ENCODE peak calls at places on chromosomes 11 and 22, in seven cellular contexts. Y is K562; M is neuronal stem cell; U is stomach; G is CD8-positive, alpha-beta memory T cell; L is aorta; X is naive thymus-derived CD4-positive, alpha-beta T cell. F is an unnamed sample.

GRCh38 chr11:22244986-22245592 is 52.2 kb downstream of the ANO5 start:
- DNase-seq in G (no peak), U (peak; percentile 47), M (peak; percentile 37), Y (peak; percentile 22), L (peak; percentile 37), X (peak; percentile 14), F (peak; percentile 64)

GRCh38 chr11:9025101-9025850 is 21.5 kb upstream of the NRIP3 start:
- DNase-seq in M (no peak), U (no peak), L (no peak), Y (no peak), G (no peak), X (no peak), F (no peak)

GRCh38 chr22:24304067-24304675 is 33.5 kb downstream of the SPECC1L start:
- DNase-seq in U (no peak), Y (no peak), G (no peak), M (no peak), X (no peak), L (no peak), F (no peak)

GRCh38 chr11:111627591-111627990 is 25.3 kb downstream of the SIK2 start:
- DNase-seq in G (no peak), L (no peak), X (no peak), Y (no peak), U (no peak), M (no peak), F (no peak)

GRCh38 chr11:92322225-92322624 is 97.6 kb downstream of the FAT3 start:
- DNase-seq in M (no peak), G (no peak), X (no peak), L (no peak), U (no peak), Y (no peak), F (no peak)

GRCh38 chr11:35288817-35289541 is 130.4 kb downstream of the SLC1A2 start:
- DNase-seq in Y (no peak), L (no peak), G (no peak), U (no peak), M (no peak), X (no peak), F (no peak)

GRCh38 chr11:29679996-29680395 is 336.8 kb downstream of the KCNA4 start:
- DNase-seq in Y (no peak), X (no peak), M (no peak), L (no peak), U (no peak), G (no peak), F (no peak)

GRCh38 chr22:48459259-48459658 is 1368.4 kb downstream of the BRD1 start:
- DNase-seq in L (no peak), M (no peak), X (no peak), U (no peak), G (no peak), Y (no peak), F (no peak)

GRCh38 chr11:123054301-123055065 is 7.5 kb downstream of the HSPA8 start:
- DNase-seq in L (no peak), X (peak; percentile 67), U (no peak), G (no peak), Y (peak; percentile 75), M (peak; percentile 64), F (peak; percentile 59)

GRCh38 chr11:67351275-67352005 is 1.9 kb downstream of the POLD4 start:
- DNase-seq in Y (peak; percentile 88), L (no peak), X (peak; percentile 69), G (peak; percentile 55), M (no peak), U (peak; percentile 75), F (peak; percentile 62)

DNA sequence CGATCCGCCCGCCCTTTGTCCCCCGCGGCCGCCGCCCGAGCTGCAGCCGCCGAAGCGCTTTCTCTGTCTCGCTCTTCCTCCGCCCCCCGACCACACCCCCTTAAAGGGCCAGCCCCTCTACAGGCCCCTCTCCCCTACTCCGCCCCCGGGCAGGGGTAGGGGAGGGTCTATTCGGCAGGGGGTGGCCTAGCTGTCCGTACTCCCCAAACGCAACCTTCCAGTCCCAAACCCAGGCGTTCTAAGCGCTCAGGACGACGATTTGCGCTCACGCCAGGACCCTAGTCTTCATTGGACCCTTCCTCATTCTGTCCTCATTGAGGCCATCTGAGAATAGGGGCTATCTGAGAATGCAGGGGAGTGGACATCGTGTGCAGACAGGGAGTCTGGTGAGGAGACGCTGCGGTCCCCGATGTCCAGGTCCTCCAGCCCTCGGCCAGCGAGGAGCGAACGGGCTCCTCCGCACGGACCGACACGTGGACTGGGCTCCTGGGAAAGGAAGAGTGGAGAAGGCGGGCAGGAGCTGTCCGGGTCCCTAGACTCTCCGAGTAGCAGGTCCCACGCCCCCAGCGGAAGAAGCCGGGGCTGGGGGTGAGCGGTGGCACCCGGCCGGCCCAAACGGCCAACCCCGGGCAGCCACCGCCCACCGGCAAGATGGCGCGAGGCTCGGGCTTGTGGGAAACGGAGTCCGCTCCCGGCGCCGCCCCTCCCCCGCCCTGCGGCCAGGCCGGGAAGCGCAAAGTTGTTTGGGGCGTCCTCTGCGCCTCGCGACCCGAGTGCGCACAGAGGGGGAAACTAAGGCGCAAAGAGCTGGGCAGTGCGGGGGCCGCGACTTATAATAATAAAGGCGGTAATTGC is at the start of gene PPP1R14B:
- DNase-seq in G (peak; percentile 73), U (peak; percentile 89), M (peak; percentile 87), Y (peak; percentile 93), X (peak; percentile 68), L (peak; percentile 94), F (peak; percentile 87)
- H3K4me1 ChIP-seq in G (peaks cover 42% of the 10 kb centered on the region), U (peaks cover 71% of the 10 kb centered on the region), M (peaks cover 25% of the 10 kb centered on the region), Y (peaks cover 92% of the 10 kb centered on the region), X (peaks cover 25% of the 10 kb centered on the region), L (no peaks in the 10 kb centered on the region), F (peaks cover 47% of the 10 kb centered on the region)

DNA sequence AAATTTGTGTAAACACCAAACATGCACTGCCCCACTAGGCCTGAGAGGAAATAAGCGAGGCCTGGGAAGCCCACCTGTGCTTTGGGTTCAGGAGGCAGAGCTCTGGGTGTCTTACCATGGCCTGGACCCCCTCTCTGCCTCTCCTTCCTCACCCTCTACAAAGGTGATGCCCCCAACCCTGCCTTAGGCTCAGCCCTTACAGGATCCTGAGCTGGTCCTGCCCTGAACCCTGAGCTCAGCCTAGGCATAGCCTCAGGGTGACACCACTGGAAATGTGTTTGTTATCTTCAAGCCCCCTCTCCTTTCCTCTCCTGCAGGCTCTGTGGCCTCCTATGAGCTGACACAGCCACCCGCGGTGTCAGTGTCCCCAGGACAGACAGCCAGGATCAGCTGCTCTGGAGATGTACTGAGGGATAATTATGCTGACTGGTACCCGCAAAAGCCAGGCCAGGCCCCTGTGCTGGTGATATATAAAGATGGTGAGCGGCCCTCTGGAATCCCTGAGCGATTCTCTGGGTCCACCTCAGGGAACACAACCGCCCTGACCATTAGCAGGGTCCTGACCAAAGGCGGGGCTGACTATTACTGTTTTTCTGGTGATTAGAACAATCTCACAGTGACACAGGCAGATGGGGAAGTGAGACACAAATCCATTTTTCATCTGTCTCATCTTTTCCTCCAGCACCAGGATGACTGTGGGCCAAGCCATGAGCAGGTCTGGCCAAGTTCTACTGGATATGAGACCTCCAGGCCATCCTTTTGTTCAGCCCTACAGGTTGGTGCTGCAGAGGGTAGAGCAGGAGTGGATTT is 117.8 kb downstream of the GGTLC2 start:
- DNase-seq in Y (no peak), L (no peak), X (no peak), M (no peak), G (no peak), U (no peak), F (no peak)
- H3K27me3 ChIP-seq in Y (peaks cover 21% of the 10 kb centered on the region), L (no peaks in the 10 kb centered on the region), X (no peaks in the 10 kb centered on the region), M (no peaks in the 10 kb centered on the region), G (no peaks in the 10 kb centered on the region), U (peaks cover 2% of the 10 kb centered on the region), F (no peaks in the 10 kb centered on the region)

GRCh38 chr11:65944767-65945166 is 513 bp upstream of the TSGA10IP start:
- DNase-seq in X (no peak), U (no peak), Y (no peak), G (no peak), M (no peak), L (no peak), F (no peak)
- H3K4me1 ChIP-seq in X (no peaks in the 10 kb centered on the region), U (no peaks in the 10 kb centered on the region), Y (peaks cover 36% of the 10 kb centered on the region), G (no peaks in the 10 kb centered on the region), M (peaks cover 18% of the 10 kb centered on the region), L (no peaks in the 10 kb centered on the region), F (no peaks in the 10 kb centered on the region)

DNA sequence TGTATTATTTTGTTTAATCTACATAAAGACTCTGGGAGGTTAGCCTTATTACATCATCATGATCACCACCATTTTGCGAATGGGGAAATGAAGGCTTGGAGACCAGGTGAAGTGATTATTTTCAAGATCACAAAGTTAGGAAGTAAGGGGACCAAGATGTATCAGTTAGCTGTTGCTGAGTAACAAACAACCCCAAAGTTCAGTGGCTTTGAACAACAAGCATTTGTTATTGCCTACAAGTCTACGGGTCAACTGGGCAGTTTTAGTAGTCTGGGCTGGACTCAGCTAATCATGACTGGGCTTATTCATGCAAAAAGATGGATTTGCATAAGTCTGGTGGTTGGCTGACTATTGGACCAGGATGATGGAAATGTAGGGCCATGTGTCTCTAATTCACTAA is 389.2 kb downstream of the MIAT start:
- DNase-seq in M (no peak), G (no peak), X (no peak), L (no peak), U (no peak), Y (no peak), F (no peak)
- H3K27me3 ChIP-seq in M (no peaks in the 10 kb centered on the region), G (no peaks in the 10 kb centered on the region), X (no peaks in the 10 kb centered on the region), L (no peaks in the 10 kb centered on the region), U (no peaks in the 10 kb centered on the region), Y (no peaks in the 10 kb centered on the region), F (no peaks in the 10 kb centered on the region)

GRCh38 chr11:85307381-85307780 is 319.8 kb downstream of the DLG2 start:
- DNase-seq in Y (no peak), X (no peak), M (no peak), L (no peak), G (no peak), U (no peak), F (no peak)

GRCh38 chr11:85299247-85299646 is 327.9 kb downstream of the DLG2 start:
- DNase-seq in X (no peak), Y (no peak), G (no peak), U (no peak), M (no peak), L (no peak), F (no peak)

DNA sequence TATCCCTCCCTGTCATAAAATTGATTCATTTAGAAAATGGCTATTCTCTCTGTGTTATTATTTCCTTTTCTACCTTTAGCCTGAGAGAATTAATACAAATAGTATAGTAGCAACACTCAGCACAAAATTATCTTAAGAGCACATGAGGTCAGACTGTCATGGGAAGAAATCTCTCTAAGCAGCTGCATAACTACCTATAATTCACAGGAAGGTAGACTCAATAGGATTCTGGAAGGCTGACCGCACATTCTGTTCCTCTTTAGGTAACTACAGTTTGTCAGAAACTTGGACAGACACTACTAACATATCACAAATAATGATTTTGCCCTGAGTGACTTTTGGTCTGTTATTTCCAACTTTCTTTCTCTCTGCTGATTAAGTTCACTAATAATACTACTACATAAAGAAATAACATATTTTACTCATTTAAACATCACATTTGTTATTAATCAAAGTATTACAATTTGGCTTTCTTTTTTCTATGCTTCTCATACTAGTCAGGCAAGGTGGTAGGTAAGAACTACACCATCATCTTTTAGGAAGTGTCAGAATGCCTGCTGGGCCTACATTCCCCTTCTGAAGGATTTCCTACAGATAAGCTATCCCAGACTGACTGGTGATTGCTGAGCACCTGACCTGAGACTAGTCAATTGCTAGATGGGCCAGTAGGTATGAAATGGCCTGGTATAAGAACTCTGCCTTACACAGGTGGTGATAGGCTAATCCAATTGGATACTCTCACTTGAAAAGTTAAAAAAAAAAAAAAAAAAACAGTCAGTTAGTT is 325.1 kb downstream of the DLG2 start:
- DNase-seq in L (no peak), G (no peak), Y (no peak), M (no peak), U (no peak), X (no peak), F (no peak)
- H3K4me1 ChIP-seq in L (no peaks in the 10 kb centered on the region), G (no peaks in the 10 kb centered on the region), Y (no peaks in the 10 kb centered on the region), M (no peaks in the 10 kb centered on the region), U (no peaks in the 10 kb centered on the region), X (no peaks in the 10 kb centered on the region), F (no peaks in the 10 kb centered on the region)